ENCODE peak calls at places on chromosomes 13 and 19, in seven cellular contexts. S, E, C, P, Y, G and N are unnamed samples.

GRCh38 chr19:31253816-31254551 is 95.3 kb downstream of the TSHZ3 start:
- DNase-seq in S (no peak), E (no peak), C (no peak), P (no peak), Y (peak), G (peak), N (peak)

GRCh38 chr13:21124853-21125252 is 51.5 kb downstream of the SKA3 start:
- DNase-seq in S (no peak), E (peak), C (no peak), P (no peak), Y (peak), G (peak), N (peak)

GRCh38 chr13:47858678-47859050 is 142.4 kb downstream of the SUCLA2 start:
- DNase-seq in S (no peak), E (peak), C (no peak), P (no peak), Y (peak), G (no peak), N (peak)

GRCh38 chr13:113748101-113748861 is 10.7 kb upstream of the TMEM255B start:
- DNase-seq in S (no peak), E (no peak), C (no peak), P (no peak), Y (no peak), G (no peak), N (no peak)

GRCh38 chr19:6076675-6077463 is 33.4 kb downstream of the RFX2 start:
- DNase-seq in S (no peak), E (peak), C (no peak), P (no peak), Y (peak), G (peak), N (peak)

GRCh38 chr19:2291185-2291751 is 9.3 kb upstream of the PEAK3 start:
- DNase-seq in S (no peak), E (no peak), C (no peak), P (no peak), Y (no peak), G (no peak), N (no peak)

GRCh38 chr13:76503756-76504155 is 382.4 kb downstream of the KCTD12 start:
- DNase-seq in S (no peak), E (no peak), C (no peak), P (no peak), Y (no peak), G (no peak), N (no peak)

GRCh38 chr13:96052655-96053002 is 572 bp downstream of the UGGT2 start:
- DNase-seq in S (no peak), E (peak), C (no peak), P (peak), Y (peak), G (peak), N (peak)

GRCh38 chr13:105518086-105518485 is 1017.4 kb downstream of the EFNB2 start:
- DNase-seq in S (no peak), E (peak), C (no peak), P (no peak), Y (peak), G (peak), N (peak)

GRCh38 chr19:47272448-47273312 is 2.0 kb upstream of the INAFM1 start:
- DNase-seq in S (peak), E (peak), C (peak), P (no peak), Y (peak), G (no peak), N (no peak)

GRCh38 chr19:4018140-4018613 is 10.6 kb downstream of the PIAS4 start:
- DNase-seq in S (no peak), E (no peak), C (no peak), P (no peak), Y (no peak), G (no peak), N (no peak)